ENCODE peak calls at places on chromosome 4, in four cellular contexts. J is natural killer cell; E is stimulated activated naive CD8-positive, alpha-beta T cell treated with anti-CD3 and anti-CD28 coated beads, Interleukin-15, Interleukin-2, amounts not matched to agents 100 U/mL and 50 U/mL, for 24 hours; M is CD8-positive, alpha-beta T cell. B is an unnamed sample.

GRCh38 chr4:110667670-110668069 is 44.8 kb upstream of the PITX2 start:
- ATAC-seq in J (no peak), E (no peak), M (no peak), B (no peak)

GRCh38 chr4:4320528-4320927 is 30.5 kb downstream of the ZBTB49 start:
- ATAC-seq in J (no peak), E (no peak), M (no peak), B (no peak)

GRCh38 chr4:1978741-1979476 is 29.9 kb downstream of the NELFA start:
- ATAC-seq in J (no peak), E (no peak), M (no peak), B (no peak)

GRCh38 chr4:168028568-168028967 is 63.8 kb upstream of the ANXA10 start:
- ATAC-seq in J (no peak), E (no peak), M (no peak), B (no peak)

GRCh38 chr4:95318483-95318882 is 230.3 kb downstream of the UNC5C start:
- ATAC-seq in J (no peak), E (no peak), M (no peak), B (no peak)

GRCh38 chr4:153451931-153452660 is 14.1 kb upstream of the TMEM131L start:
- ATAC-seq in J (no peak), E (no peak), M (no peak), B (no peak)

GRCh38 chr4:35358001-35358584 is 886.2 kb downstream of the ARAP2 start:
- ATAC-seq in J (no peak), E (no peak), M (no peak), B (no peak)

GRCh38 chr4:80036949-80037348 is 36.1 kb downstream of the ANTXR2 start:
- ATAC-seq in J (no peak), E (no peak), M (no peak), B (no peak)

GRCh38 chr4:157043131-157043530 is 32.8 kb upstream of the GLRB start:
- ATAC-seq in J (no peak), E (no peak), M (no peak), B (no peak)

GRCh38 chr4:87523307-87523706 is 5.9 kb downstream of the SPARCL1 start:
- ATAC-seq in J (no peak), E (no peak), M (no peak), B (no peak)

GRCh38 chr4:140777401-140777800 is 21.2 kb upstream of the TBC1D9 start:
- ATAC-seq in J (no peak), E (no peak), M (no peak), B (no peak)

GRCh38 chr4:10380695-10381094 is 76.5 kb downstream of the ZNF518B start:
- ATAC-seq in J (no peak), E (no peak), M (no peak), B (no peak)

GRCh38 chr4:49002931-49003330 is 16.9 kb downstream of the CWH43 start:
- ATAC-seq in J (no peak), E (no peak), M (no peak), B (no peak)

GRCh38 chr4:102732678-102733445 is 27.9 kb downstream of the MANBA start:
- ATAC-seq in J (no peak), E (no peak), M (no peak), B (no peak)

GRCh38 chr4:83082777-83083176 is 31.8 kb downstream of the PLAC8 start:
- ATAC-seq in J (peak), E (no peak), M (no peak), B (no peak)

GRCh38 chr4:76716020-76716419 is 181.9 kb downstream of the SOWAHB start:
- ATAC-seq in J (no peak), E (no peak), M (no peak), B (no peak)

GRCh38 chr4:102687982-102688433 is 72.8 kb downstream of the MANBA start:
- ATAC-seq in J (no peak), E (no peak), M (no peak), B (peak)

GRCh38 chr4:184643726-184644125 is 5.5 kb downstream of the CASP3 start:
- ATAC-seq in J (no peak), E (no peak), M (no peak), B (no peak)

GRCh38 chr4:128155231-128155855 is 94.2 kb downstream of the LARP1B start:
- ATAC-seq in J (no peak), E (no peak), M (no peak), B (no peak)

GRCh38 chr4:81722229-81722900 is 250.7 kb upstream of the RASGEF1B start:
- ATAC-seq in J (no peak), E (no peak), M (no peak), B (no peak)

GRCh38 chr4:5618051-5619010 is 90.0 kb downstream of the EVC2 start:
- ATAC-seq in J (no peak), E (no peak), M (no peak), B (no peak)

GRCh38 chr4:169377367-169377766 is 106.6 kb upstream of the SH3RF1 start:
- ATAC-seq in J (no peak), E (no peak), M (no peak), B (no peak)

GRCh38 chr4:78150465-78150864 is 93.3 kb downstream of the FRAS1 start:
- ATAC-seq in J (no peak), E (no peak), M (no peak), B (no peak)

GRCh38 chr4:184819786-184820185 is 6.0 kb downstream of the ACSL1 start:
- ATAC-seq in J (no peak), E (no peak), M (no peak), B (no peak)

GRCh38 chr4:3202836-3203820 is 45.8 kb upstream of the MSANTD1 start:
- ATAC-seq in J (peak), E (peak), M (peak), B (peak)

GRCh38 chr4:17534705-17535104 is 19.7 kb downstream of the CLRN2 start:
- ATAC-seq in J (no peak), E (no peak), M (no peak), B (no peak)

GRCh38 chr4:46444318-46444717 is 54.4 kb upstream of the GABRA2 start:
- ATAC-seq in J (no peak), E (no peak), M (no peak), B (no peak)

GRCh38 chr4:166197166-166197565 is 324.1 kb downstream of the TLL1 start:
- ATAC-seq in J (no peak), E (no peak), M (no peak), B (no peak)

GRCh38 chr4:185405296-185405999 is 8.8 kb downstream of the ANKRD37 start:
- ATAC-seq in J (no peak), E (no peak), M (no peak), B (peak)

GRCh38 chr4:119735136-119735770 is 106.6 kb upstream of the PDE5A start:
- ATAC-seq in J (no peak), E (no peak), M (no peak), B (no peak)

GRCh38 chr4:3007724-3008123 is 44.4 kb downstream of the GRK4 start:
- ATAC-seq in J (no peak), E (no peak), M (no peak), B (no peak)

GRCh38 chr4:164935363-164935762 is 42.1 kb downstream of the TRIM61 start:
- ATAC-seq in J (no peak), E (no peak), M (no peak), B (no peak)

GRCh38 chr4:37615059-37615719 is 71.0 kb downstream of the RELL1 start:
- ATAC-seq in J (no peak), E (no peak), M (no peak), B (no peak)

GRCh38 chr4:143344774-143345173 is 8.1 kb downstream of the GAB1 start:
- ATAC-seq in J (no peak), E (no peak), M (no peak), B (no peak)

GRCh38 chr4:140099993-140100392 is 54.0 kb downstream of the MAML3 start:
- ATAC-seq in J (no peak), E (no peak), M (no peak), B (no peak)

GRCh38 chr4:145535202-145535601 is 53.5 kb downstream of the SMAD1 start:
- ATAC-seq in J (no peak), E (no peak), M (no peak), B (no peak)

GRCh38 chr4:165359501-165359900 is 19.3 kb upstream of the CPE start:
- ATAC-seq in J (no peak), E (no peak), M (no peak), B (no peak)